ENCODE peak calls at places on chromosomes 2 and 18, in ten cellular contexts. M is foreskin fibroblast, Z is PC-3, O is HFF-Myc, V is GM13977, X is WTC11, Y is thoracic aorta, Q is MCF 10A, P is AG10803, F is AG09309. N is an unnamed sample.

GRCh38 chr2:189899101-189899500 is 114.9 kb downstream of the PMS1 start:
- DNase-seq in P (no peak), Y (no peak), X (no peak), M (peak), Z (peak), V (no peak), O (no peak), Q (no peak), F (no peak), N (no peak)

GRCh38 chr2:118268268-118268667 is 180.0 kb downstream of the INSIG2 start:
- DNase-seq in P (no peak), Q (no peak), M (no peak), O (no peak), V (no peak), X (no peak), Y (no peak), F (no peak), Z (no peak), N (no peak)

GRCh38 chr2:212540356-212540755 is 1.8 kb upstream of the ERBB4 start:
- DNase-seq in Z (no peak), O (no peak), X (no peak), Y (no peak), F (no peak), M (no peak), Q (no peak), V (no peak), P (no peak), N (no peak)

GRCh38 chr2:29615183-29615582 is 306.2 kb downstream of the ALK start:
- DNase-seq in X (no peak), O (no peak), P (no peak), Q (no peak), Y (no peak), Z (peak), F (no peak), V (no peak), M (no peak), N (no peak)

GRCh38 chr2:102618452-102619413 is 620 bp upstream of the SLC9A2 start:
- DNase-seq in Z (peak), V (peak), Y (no peak), F (no peak), Q (peak), M (peak), O (no peak), P (no peak), X (peak), N (no peak)

GRCh38 chr2:160869411-160869810 is 290.8 kb upstream of the TANK start:
- DNase-seq in Y (no peak), X (no peak), M (peak), F (peak), Q (peak), Z (peak), P (peak), V (no peak), O (peak), N (peak)

GRCh38 chr18:6219116-6219717 is 195.5 kb downstream of the L3MBTL4 start:
- DNase-seq in F (peak), Y (no peak), Z (peak), V (no peak), Q (no peak), P (peak), O (peak), X (peak), M (peak), N (no peak)

GRCh38 chr2:102657770-102658169 is 38.4 kb downstream of the SLC9A2 start:
- DNase-seq in O (no peak), Q (peak), M (no peak), P (no peak), F (no peak), Z (peak), V (peak), Y (no peak), X (no peak), N (no peak)

GRCh38 chr18:44133483-44133882 is 547.2 kb upstream of the SETBP1 start:
- DNase-seq in X (no peak), F (no peak), P (peak), Y (no peak), V (no peak), Z (no peak), Q (no peak), M (no peak), O (no peak), N (no peak)

GRCh38 chr2:196729418-196729817 is 70.1 kb downstream of the GTF3C3 start:
- DNase-seq in O (no peak), Z (no peak), P (no peak), X (no peak), Y (no peak), Q (no peak), F (no peak), V (no peak), M (no peak), N (no peak)

GRCh38 chr2:132267372-132267771 is 105.6 kb upstream of the ANKRD30BL start:
- DNase-seq in F (no peak), O (no peak), Z (no peak), Q (no peak), V (no peak), Y (no peak), M (no peak), P (no peak), X (no peak), N (no peak)

GRCh38 chr2:110657721-110658305 is 20.1 kb downstream of the BUB1 start:
- DNase-seq in Q (no peak), O (no peak), P (no peak), F (no peak), Y (no peak), M (no peak), X (no peak), Z (no peak), V (no peak), N (no peak)

GRCh38 chr2:15980605-15981098 is 40.3 kb downstream of the MYCN start:
- DNase-seq in Q (no peak), P (no peak), Z (no peak), V (no peak), M (no peak), F (no peak), O (no peak), X (peak), Y (no peak), N (no peak)

GRCh38 chr2:158659483-158659882 is 135.6 kb upstream of the DAPL1 start:
- DNase-seq in X (no peak), M (no peak), V (no peak), P (no peak), Q (no peak), Y (no peak), O (no peak), Z (no peak), F (no peak), N (no peak)

GRCh38 chr2:215772003-215772402 is 241.3 kb downstream of the MREG start:
- DNase-seq in Q (no peak), F (peak), X (no peak), Y (no peak), O (no peak), P (no peak), Z (peak), M (no peak), V (no peak), N (no peak)

GRCh38 chr2:231380991-231381847 is 14.3 kb upstream of the B3GNT7 start:
- DNase-seq in F (no peak), V (no peak), Q (no peak), Z (no peak), M (no peak), O (no peak), P (no peak), X (no peak), Y (no peak), N (no peak)

GRCh38 chr18:75247041-75247551 is 36.5 kb downstream of the TSHZ1 start:
- DNase-seq in F (peak), X (no peak), O (no peak), Z (no peak), Y (no peak), P (peak), M (peak), Q (peak), V (peak), N (no peak)

DNA sequence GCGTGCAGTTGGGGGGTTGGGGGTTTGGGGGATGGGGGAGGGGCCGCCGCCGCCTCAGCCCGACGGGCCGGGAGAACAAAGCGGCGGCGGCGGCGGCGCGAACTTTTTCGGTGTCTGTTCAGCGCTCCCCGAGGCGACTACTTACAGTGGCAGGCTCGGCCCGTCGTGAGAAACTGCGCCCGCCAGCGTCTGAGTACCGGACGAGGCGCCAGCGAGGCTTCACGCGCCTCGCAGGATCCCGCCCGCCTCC is 172 bp downstream of the PRKD3 start:
- DNase-seq in Q (no peak), F (no peak), V (no peak), P (peak), X (peak), Z (no peak), O (no peak), M (no peak), Y (peak), N (peak)
- TF ChIP-seq CTCF in Q (peak), F (no peak), V (peak), P (no peak), X (no peak), Z (no peak), O (no peak), M (no peak), Y (peak), N (no peak)

DNA sequence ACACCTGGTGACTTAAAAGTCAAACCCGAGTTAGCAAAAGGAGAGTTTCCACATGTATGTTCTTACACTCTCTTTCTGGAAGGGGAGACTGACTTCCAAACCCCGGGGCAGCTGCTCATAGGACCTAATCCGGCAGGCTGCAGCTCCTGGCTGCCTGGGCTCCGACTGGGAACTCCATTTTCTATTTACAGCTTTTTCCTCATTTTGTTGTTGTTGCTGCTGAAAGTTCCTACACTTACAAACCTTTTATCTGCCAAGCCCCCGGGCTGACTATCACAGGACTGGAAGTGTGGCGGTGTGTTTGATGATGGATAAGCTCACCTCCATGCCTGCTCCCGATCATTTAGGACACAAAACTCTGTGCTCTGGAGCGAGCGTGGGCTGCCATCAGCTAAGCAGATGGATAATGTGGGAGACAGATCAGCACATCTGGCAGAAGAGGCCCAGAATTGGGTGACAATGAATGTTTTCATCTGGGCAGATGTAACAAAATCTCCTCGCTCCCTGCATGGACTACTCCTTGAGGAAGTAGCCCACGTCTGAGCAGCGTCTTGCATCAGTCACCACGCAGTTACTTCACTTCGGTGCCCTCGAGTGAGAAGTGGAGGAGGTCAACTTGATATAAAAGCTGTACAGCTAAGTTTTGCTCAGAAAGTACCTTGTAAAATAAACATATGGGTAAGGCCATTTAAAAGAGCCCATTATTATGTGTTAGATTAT is 114.4 kb upstream of the COPS8 start:
- DNase-seq in Q (no peak), Z (no peak), X (no peak), V (no peak), M (peak), F (no peak), P (peak), O (no peak), Y (no peak), N (no peak)
- TF ChIP-seq CTCF in Q (no peak), Z (no peak), X (no peak), V (no peak), M (no peak), F (no peak), P (no peak), O (no peak), Y (no peak), N (no peak)

GRCh38 chr2:96150007-96150406 is 4.8 kb upstream of the DUSP2 start:
- DNase-seq in P (no peak), Q (no peak), Y (no peak), V (no peak), F (no peak), X (no peak), Z (no peak), O (no peak), M (no peak), N (no peak)

GRCh38 chr2:96152301-96153165 is 7.3 kb upstream of the DUSP2 start:
- DNase-seq in Y (no peak), O (no peak), P (no peak), Z (no peak), V (no peak), F (no peak), Q (no peak), X (no peak), M (no peak), N (no peak)

GRCh38 chr2:96150791-96151594 is 5.8 kb upstream of the DUSP2 start:
- DNase-seq in M (no peak), Y (no peak), X (no peak), P (no peak), F (no peak), Q (no peak), V (no peak), Z (no peak), O (no peak), N (no peak)

GRCh38 chr2:96153291-96153713 is 8.1 kb upstream of the DUSP2 start:
- DNase-seq in V (no peak), Z (no peak), Q (no peak), M (no peak), X (no peak), F (no peak), Y (peak), O (no peak), P (no peak), N (no peak)

DNA sequence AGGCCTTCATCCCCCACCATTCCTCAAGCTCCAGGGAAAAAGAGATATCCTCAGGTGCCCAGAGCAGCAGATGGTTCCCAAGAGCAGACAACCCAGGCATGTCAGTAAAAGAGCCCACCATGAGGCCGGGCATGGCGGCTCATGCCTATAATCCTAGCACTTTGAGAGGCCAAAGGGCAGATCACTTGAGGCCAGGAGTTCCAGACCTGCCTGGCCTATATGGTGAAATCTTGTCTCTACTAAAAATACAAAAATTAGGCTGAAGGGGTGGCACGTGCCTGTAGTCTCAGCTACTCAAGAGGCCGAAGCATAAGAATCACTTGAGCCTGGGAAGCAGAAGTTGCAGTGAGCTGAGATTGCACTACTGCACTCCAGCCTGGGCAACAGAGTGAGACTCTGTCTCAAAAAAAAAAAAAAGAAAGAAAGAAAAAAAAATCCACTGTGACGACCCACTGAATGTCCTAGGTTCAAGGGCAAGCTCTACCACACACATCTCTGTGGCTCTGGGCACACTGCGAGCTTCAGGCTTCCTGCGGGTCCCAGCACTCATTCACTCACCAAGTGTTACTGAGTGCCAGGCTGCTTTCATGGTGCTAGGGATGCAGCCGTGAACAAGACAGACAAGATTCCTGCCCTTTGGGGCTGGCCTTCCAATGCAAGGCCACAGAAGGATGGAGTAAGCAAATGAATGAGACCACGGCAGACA is 6.5 kb upstream of the DUSP2 start:
- DNase-seq in Z (no peak), P (no peak), F (no peak), V (no peak), X (no peak), M (no peak), Y (no peak), Q (no peak), O (no peak), N (no peak)
- TF ChIP-seq CTCF in Z (no peak), P (no peak), F (no peak), V (no peak), X (no peak), M (no peak), Y (no peak), Q (no peak), O (no peak), N (no peak)

GRCh38 chr2:63399171-63399570 is 189.1 kb downstream of the WDPCP start:
- DNase-seq in M (no peak), Q (no peak), P (no peak), F (no peak), Y (no peak), O (no peak), Z (no peak), X (no peak), V (no peak), N (no peak)
- TF ChIP-seq CTCF in M (no peak), Q (no peak), P (no peak), F (no peak), Y (no peak), O (no peak), Z (no peak), X (no peak), V (no peak), N (no peak)

DNA sequence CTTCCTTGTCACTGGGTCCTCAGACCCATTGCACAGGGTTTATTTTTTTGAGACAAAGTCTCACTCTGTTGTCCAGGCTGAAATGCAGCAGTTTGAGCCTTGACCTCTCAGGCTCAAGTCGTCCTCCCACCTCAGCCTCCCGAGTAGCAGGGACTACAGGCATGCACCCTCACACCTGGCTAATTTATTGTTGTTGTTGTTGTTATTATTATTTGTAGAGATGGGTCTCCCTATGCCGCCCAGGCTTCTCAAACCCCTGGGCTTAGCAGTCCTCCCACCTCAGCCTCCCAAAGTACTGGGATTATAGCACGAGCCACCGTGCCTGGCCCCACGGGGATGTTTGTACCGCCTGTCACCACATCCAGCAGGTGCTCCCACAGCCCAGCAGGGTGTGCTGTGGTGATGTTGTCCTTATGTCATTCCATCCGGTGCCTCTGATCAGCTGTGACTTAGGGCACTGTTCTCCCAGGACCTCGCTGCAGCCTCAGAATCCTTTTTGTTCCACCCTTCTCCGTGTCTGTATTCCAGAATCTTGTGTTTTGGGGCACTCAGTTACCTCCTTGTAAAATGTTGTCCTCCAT is 182.3 kb downstream of the INO80D start:
- DNase-seq in Z (peak), O (no peak), X (peak), P (no peak), Y (no peak), M (no peak), V (peak), F (no peak), Q (peak), N (no peak)
- TF ChIP-seq CTCF in Z (peak), O (peak), X (peak), P (peak), Y (no peak), M (peak), V (peak), F (peak), Q (peak), N (peak)

DNA sequence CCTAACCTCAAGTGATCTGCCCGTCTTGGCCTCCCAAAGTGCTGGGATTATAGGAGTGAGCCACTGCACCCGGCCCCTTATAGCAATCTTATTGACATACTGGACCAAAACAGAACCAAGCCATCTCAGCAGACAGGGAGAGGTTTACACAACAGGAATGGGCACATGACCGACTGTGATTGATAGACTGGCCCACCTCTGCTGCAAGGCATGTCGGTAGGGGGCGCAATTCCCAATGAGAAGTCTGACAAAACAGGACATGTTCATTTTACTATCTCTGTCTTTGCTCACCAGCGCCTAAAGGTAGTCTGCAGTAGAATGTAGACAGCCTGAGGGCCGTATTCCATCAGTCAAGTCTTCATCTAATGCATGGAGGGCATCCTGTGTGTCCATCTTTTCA is 2.0 kb downstream of the LYPD6B start:
- DNase-seq in M (peak), X (peak), Z (peak), V (peak), Y (no peak), P (no peak), F (no peak), O (no peak), Q (peak), N (no peak)
- TF ChIP-seq CTCF in M (peak), X (peak), Z (peak), V (peak), Y (no peak), P (peak), F (peak), O (peak), Q (peak), N (peak)

N was measured in HFFc6.